ENCODE peak calls at places on chromosomes 1 and 21, in seven cellular contexts. One of them, this sample, is unnamed.

GRCh38 chr21:41068411-41069304 is 99.3 kb upstream of the BACE2 start:
- DNase-seq in activated effector memory CD4-positive, alpha-beta T cell treated with anti-CD3 and anti-CD28 coated beads, Interleukin-2, amount 50 U/mL, for 16 hours: peak; percentile 80
- DNase-seq in RPMI7951: peak; percentile 42
- DNase-seq in T-helper 1 cell: peak; percentile 13
- DNase-seq in C1 segment of cervical spinal cord: peak; percentile 75
- DNase-seq in astrocyte: peak; percentile 36
- DNase-seq in activated CD4-positive, alpha-beta T cell treated with anti-CD3 and anti-CD28 coated beads for 48 hours: peak; percentile 83
- DNase-seq in this sample: peak; percentile 67

GRCh38 chr1:111761717-111762116 is 6.0 kb downstream of the DDX20 start:
- DNase-seq in activated CD4-positive, alpha-beta T cell treated with anti-CD3 and anti-CD28 coated beads for 48 hours: no peak
- DNase-seq in T-helper 1 cell: no peak
- DNase-seq in RPMI7951: no peak
- DNase-seq in activated effector memory CD4-positive, alpha-beta T cell treated with anti-CD3 and anti-CD28 coated beads, Interleukin-2, amount 50 U/mL, for 16 hours: no peak
- DNase-seq in C1 segment of cervical spinal cord: no peak
- DNase-seq in astrocyte: no peak
- DNase-seq in this sample: no peak

GRCh38 chr1:40532844-40533424 is 1.5 kb downstream of the ZNF684 start:
- DNase-seq in astrocyte: peak; percentile 34
- DNase-seq in RPMI7951: peak; percentile 67
- DNase-seq in T-helper 1 cell: no peak
- DNase-seq in activated CD4-positive, alpha-beta T cell treated with anti-CD3 and anti-CD28 coated beads for 48 hours: peak; percentile 52
- DNase-seq in activated effector memory CD4-positive, alpha-beta T cell treated with anti-CD3 and anti-CD28 coated beads, Interleukin-2, amount 50 U/mL, for 16 hours: no peak
- DNase-seq in C1 segment of cervical spinal cord: no peak
- DNase-seq in this sample: peak; percentile 55

GRCh38 chr1:158121604-158122254 is 59.0 kb upstream of the CD1D start:
- DNase-seq in RPMI7951: peak; percentile 57
- DNase-seq in astrocyte: no peak
- DNase-seq in activated effector memory CD4-positive, alpha-beta T cell treated with anti-CD3 and anti-CD28 coated beads, Interleukin-2, amount 50 U/mL, for 16 hours: no peak
- DNase-seq in C1 segment of cervical spinal cord: no peak
- DNase-seq in activated CD4-positive, alpha-beta T cell treated with anti-CD3 and anti-CD28 coated beads for 48 hours: peak; percentile 40
- DNase-seq in T-helper 1 cell: no peak
- DNase-seq in this sample: peak; percentile 52

GRCh38 chr1:9384751-9385245 is 92.1 kb downstream of the SPSB1 start:
- DNase-seq in C1 segment of cervical spinal cord: peak; percentile 24
- DNase-seq in astrocyte: no peak
- DNase-seq in activated effector memory CD4-positive, alpha-beta T cell treated with anti-CD3 and anti-CD28 coated beads, Interleukin-2, amount 50 U/mL, for 16 hours: no peak
- DNase-seq in T-helper 1 cell: no peak
- DNase-seq in activated CD4-positive, alpha-beta T cell treated with anti-CD3 and anti-CD28 coated beads for 48 hours: no peak
- DNase-seq in RPMI7951: peak; percentile 53
- DNase-seq in this sample: peak; percentile 60

GRCh38 chr1:234631721-234632125 is 21.7 kb upstream of the IRF2BP2 start:
- DNase-seq in RPMI7951: peak; percentile 86
- DNase-seq in astrocyte: peak; percentile 94
- DNase-seq in activated effector memory CD4-positive, alpha-beta T cell treated with anti-CD3 and anti-CD28 coated beads, Interleukin-2, amount 50 U/mL, for 16 hours: no peak
- DNase-seq in activated CD4-positive, alpha-beta T cell treated with anti-CD3 and anti-CD28 coated beads for 48 hours: no peak
- DNase-seq in T-helper 1 cell: no peak
- DNase-seq in C1 segment of cervical spinal cord: no peak
- DNase-seq in this sample: peak; percentile 100

GRCh38 chr1:244836135-244836521 is 670 bp downstream of the COX20 start:
- DNase-seq in T-helper 1 cell: no peak
- DNase-seq in astrocyte: peak; percentile 45
- DNase-seq in RPMI7951: peak; percentile 35
- DNase-seq in C1 segment of cervical spinal cord: no peak
- DNase-seq in activated CD4-positive, alpha-beta T cell treated with anti-CD3 and anti-CD28 coated beads for 48 hours: no peak
- DNase-seq in activated effector memory CD4-positive, alpha-beta T cell treated with anti-CD3 and anti-CD28 coated beads, Interleukin-2, amount 50 U/mL, for 16 hours: no peak
- DNase-seq in this sample: peak; percentile 56

GRCh38 chr1:168879906-168880734 is 151.1 kb upstream of the DPT start:
- DNase-seq in T-helper 1 cell: no peak
- DNase-seq in RPMI7951: peak; percentile 2
- DNase-seq in activated CD4-positive, alpha-beta T cell treated with anti-CD3 and anti-CD28 coated beads for 48 hours: no peak
- DNase-seq in astrocyte: no peak
- DNase-seq in C1 segment of cervical spinal cord: no peak
- DNase-seq in activated effector memory CD4-positive, alpha-beta T cell treated with anti-CD3 and anti-CD28 coated beads, Interleukin-2, amount 50 U/mL, for 16 hours: no peak
- DNase-seq in this sample: no peak

GRCh38 chr1:180851995-180852887 is 60.5 kb upstream of the KIAA1614 start:
- DNase-seq in RPMI7951: no peak
- DNase-seq in T-helper 1 cell: no peak
- DNase-seq in activated CD4-positive, alpha-beta T cell treated with anti-CD3 and anti-CD28 coated beads for 48 hours: no peak
- DNase-seq in activated effector memory CD4-positive, alpha-beta T cell treated with anti-CD3 and anti-CD28 coated beads, Interleukin-2, amount 50 U/mL, for 16 hours: no peak
- DNase-seq in astrocyte: no peak
- DNase-seq in C1 segment of cervical spinal cord: no peak
- DNase-seq in this sample: no peak

GRCh38 chr1:236124965-236125364 is 17.4 kb upstream of the GPR137B start:
- DNase-seq in activated CD4-positive, alpha-beta T cell treated with anti-CD3 and anti-CD28 coated beads for 48 hours: no peak
- DNase-seq in astrocyte: no peak
- DNase-seq in activated effector memory CD4-positive, alpha-beta T cell treated with anti-CD3 and anti-CD28 coated beads, Interleukin-2, amount 50 U/mL, for 16 hours: no peak
- DNase-seq in T-helper 1 cell: no peak
- DNase-seq in C1 segment of cervical spinal cord: no peak
- DNase-seq in RPMI7951: no peak
- DNase-seq in this sample: no peak

GRCh38 chr1:35561972-35562680 is 4.5 kb downstream of the NCDN start:
- DNase-seq in RPMI7951: no peak
- DNase-seq in T-helper 1 cell: no peak
- DNase-seq in activated CD4-positive, alpha-beta T cell treated with anti-CD3 and anti-CD28 coated beads for 48 hours: no peak
- DNase-seq in activated effector memory CD4-positive, alpha-beta T cell treated with anti-CD3 and anti-CD28 coated beads, Interleukin-2, amount 50 U/mL, for 16 hours: no peak
- DNase-seq in C1 segment of cervical spinal cord: no peak
- DNase-seq in astrocyte: no peak
- DNase-seq in this sample: no peak

GRCh38 chr1:8598060-8598724 is 219.2 kb downstream of the RERE start:
- DNase-seq in T-helper 1 cell: no peak
- DNase-seq in activated CD4-positive, alpha-beta T cell treated with anti-CD3 and anti-CD28 coated beads for 48 hours: no peak
- DNase-seq in astrocyte: peak; percentile 31
- DNase-seq in C1 segment of cervical spinal cord: peak; percentile 20
- DNase-seq in activated effector memory CD4-positive, alpha-beta T cell treated with anti-CD3 and anti-CD28 coated beads, Interleukin-2, amount 50 U/mL, for 16 hours: no peak
- DNase-seq in RPMI7951: no peak
- DNase-seq in this sample: no peak

GRCh38 chr1:82542141-82542540 is 741.4 kb downstream of the ADGRL2 start:
- DNase-seq in activated CD4-positive, alpha-beta T cell treated with anti-CD3 and anti-CD28 coated beads for 48 hours: no peak
- DNase-seq in activated effector memory CD4-positive, alpha-beta T cell treated with anti-CD3 and anti-CD28 coated beads, Interleukin-2, amount 50 U/mL, for 16 hours: no peak
- DNase-seq in C1 segment of cervical spinal cord: no peak
- DNase-seq in astrocyte: no peak
- DNase-seq in T-helper 1 cell: no peak
- DNase-seq in RPMI7951: no peak
- DNase-seq in this sample: no peak

GRCh38 chr1:168485048-168485447 is 58.7 kb downstream of the XCL2 start:
- DNase-seq in RPMI7951: peak; percentile 32
- DNase-seq in astrocyte: peak; percentile 79
- DNase-seq in C1 segment of cervical spinal cord: no peak
- DNase-seq in activated effector memory CD4-positive, alpha-beta T cell treated with anti-CD3 and anti-CD28 coated beads, Interleukin-2, amount 50 U/mL, for 16 hours: no peak
- DNase-seq in activated CD4-positive, alpha-beta T cell treated with anti-CD3 and anti-CD28 coated beads for 48 hours: no peak
- DNase-seq in T-helper 1 cell: no peak
- DNase-seq in this sample: peak; percentile 52

GRCh38 chr1:160052943-160053342 is 17.0 kb downstream of the KCNJ10 start:
- DNase-seq in activated CD4-positive, alpha-beta T cell treated with anti-CD3 and anti-CD28 coated beads for 48 hours: no peak
- DNase-seq in RPMI7951: no peak
- DNase-seq in activated effector memory CD4-positive, alpha-beta T cell treated with anti-CD3 and anti-CD28 coated beads, Interleukin-2, amount 50 U/mL, for 16 hours: no peak
- DNase-seq in C1 segment of cervical spinal cord: no peak
- DNase-seq in astrocyte: no peak
- DNase-seq in T-helper 1 cell: no peak
- DNase-seq in this sample: no peak

GRCh38 chr1:205810448-205811157 is 2.4 kb downstream of the SLC41A1 start:
- DNase-seq in activated CD4-positive, alpha-beta T cell treated with anti-CD3 and anti-CD28 coated beads for 48 hours: no peak
- DNase-seq in T-helper 1 cell: no peak
- DNase-seq in astrocyte: no peak
- DNase-seq in activated effector memory CD4-positive, alpha-beta T cell treated with anti-CD3 and anti-CD28 coated beads, Interleukin-2, amount 50 U/mL, for 16 hours: no peak
- DNase-seq in RPMI7951: no peak
- DNase-seq in C1 segment of cervical spinal cord: no peak
- DNase-seq in this sample: no peak

GRCh38 chr1:245301921-245302320 is 147.1 kb downstream of the KIF26B start:
- DNase-seq in RPMI7951: no peak
- DNase-seq in activated effector memory CD4-positive, alpha-beta T cell treated with anti-CD3 and anti-CD28 coated beads, Interleukin-2, amount 50 U/mL, for 16 hours: no peak
- DNase-seq in activated CD4-positive, alpha-beta T cell treated with anti-CD3 and anti-CD28 coated beads for 48 hours: no peak
- DNase-seq in astrocyte: no peak
- DNase-seq in T-helper 1 cell: no peak
- DNase-seq in C1 segment of cervical spinal cord: no peak
- DNase-seq in this sample: no peak

GRCh38 chr1:89536555-89537393 is 12.1 kb downstream of the LRRC8B start:
- DNase-seq in activated CD4-positive, alpha-beta T cell treated with anti-CD3 and anti-CD28 coated beads for 48 hours: peak; percentile 54
- DNase-seq in astrocyte: no peak
- DNase-seq in T-helper 1 cell: no peak
- DNase-seq in RPMI7951: no peak
- DNase-seq in C1 segment of cervical spinal cord: no peak
- DNase-seq in activated effector memory CD4-positive, alpha-beta T cell treated with anti-CD3 and anti-CD28 coated beads, Interleukin-2, amount 50 U/mL, for 16 hours: no peak
- DNase-seq in this sample: no peak

GRCh38 chr1:7177021-7177420 is 391.8 kb downstream of the CAMTA1 start:
- DNase-seq in astrocyte: no peak
- DNase-seq in T-helper 1 cell: no peak
- DNase-seq in activated CD4-positive, alpha-beta T cell treated with anti-CD3 and anti-CD28 coated beads for 48 hours: peak; percentile 8
- DNase-seq in RPMI7951: no peak
- DNase-seq in activated effector memory CD4-positive, alpha-beta T cell treated with anti-CD3 and anti-CD28 coated beads, Interleukin-2, amount 50 U/mL, for 16 hours: no peak
- DNase-seq in C1 segment of cervical spinal cord: no peak
- DNase-seq in this sample: no peak

GRCh38 chr1:17122449-17123194 is 3.4 kb upstream of the PADI2 start:
- DNase-seq in activated CD4-positive, alpha-beta T cell treated with anti-CD3 and anti-CD28 coated beads for 48 hours: no peak
- DNase-seq in activated effector memory CD4-positive, alpha-beta T cell treated with anti-CD3 and anti-CD28 coated beads, Interleukin-2, amount 50 U/mL, for 16 hours: no peak
- DNase-seq in astrocyte: peak; percentile 40
- DNase-seq in T-helper 1 cell: no peak
- DNase-seq in RPMI7951: peak; percentile 48
- DNase-seq in C1 segment of cervical spinal cord: no peak
- DNase-seq in this sample: peak; percentile 17